ENCODE peak calls at places on chromosome 6, in nine cellular contexts. K, M, F, C, B, E, W, P and N are unnamed samples.

GRCh38 chr6:36018339-36018738 is 6.1 kb downstream of the SLC26A8 start:
- DNase-seq in K (no peak), M (no peak), F (no peak), C (no peak), B (no peak), E (no peak), W (no peak), P (no peak), N (no peak)

GRCh38 chr6:22078802-22079545 is 217.9 kb downstream of the PRL start:
- DNase-seq in K (no peak), M (peak; percentile 74), F (no peak), C (no peak), B (no peak), E (no peak), W (no peak), P (no peak), N (no peak)

GRCh38 chr6:112237644-112238043 is 16.7 kb downstream of the LAMA4 start:
- DNase-seq in K (peak; percentile 94), M (no peak), F (no peak), C (no peak), B (no peak), E (peak; percentile 42), W (no peak), P (no peak), N (no peak)

GRCh38 chr6:131107166-131107565 is 28.1 kb upstream of the AKAP7 start:
- DNase-seq in K (no peak), M (no peak), F (no peak), C (no peak), B (no peak), E (peak; percentile 45), W (no peak), P (no peak), N (peak; percentile 66)

GRCh38 chr6:2132416-2132815 is 113.0 kb downstream of the GMDS start:
- DNase-seq in K (no peak), M (no peak), F (peak; percentile 66), C (no peak), B (no peak), E (peak; percentile 24), W (no peak), P (no peak), N (peak; percentile 39)

GRCh38 chr6:149897855-149898744 is at the start of gene RAET1E:
- DNase-seq in K (no peak), M (peak; percentile 16), F (no peak), C (no peak), B (no peak), E (no peak), W (peak; percentile 47), P (no peak), N (no peak)

GRCh38 chr6:151551223-151551857 is 57.5 kb downstream of the CCDC170 start:
- DNase-seq in K (no peak), M (no peak), F (no peak), C (no peak), B (no peak), E (no peak), W (no peak), P (no peak), N (no peak)

GRCh38 chr6:69866351-69867074 is at the start of gene COL19A1:
- DNase-seq in K (no peak), M (peak; percentile 55), F (no peak), C (peak; percentile 32), B (no peak), E (peak; percentile 16), W (peak; percentile 76), P (peak; percentile 17), N (no peak)

GRCh38 chr6:33432546-33432945 is 12.7 kb downstream of the SYNGAP1 start:
- DNase-seq in K (no peak), M (no peak), F (no peak), C (no peak), B (no peak), E (no peak), W (peak; percentile 51), P (no peak), N (no peak)

GRCh38 chr6:33433001-33433559 is 13.2 kb downstream of the SYNGAP1 start:
- DNase-seq in K (no peak), M (peak; percentile 89), F (no peak), C (no peak), B (no peak), E (no peak), W (peak; percentile 62), P (no peak), N (no peak)

GRCh38 chr6:33433560-33434191 is 13.8 kb downstream of the SYNGAP1 start:
- DNase-seq in K (no peak), M (peak; percentile 66), F (no peak), C (no peak), B (no peak), E (no peak), W (no peak), P (no peak), N (no peak)

GRCh38 chr6:33430991-33431879 is 11.4 kb downstream of the SYNGAP1 start:
- DNase-seq in K (peak; percentile 93), M (peak; percentile 98), F (no peak), C (peak; percentile 83), B (peak; percentile 78), E (peak; percentile 56), W (peak; percentile 89), P (peak; percentile 57), N (no peak)

DNA sequence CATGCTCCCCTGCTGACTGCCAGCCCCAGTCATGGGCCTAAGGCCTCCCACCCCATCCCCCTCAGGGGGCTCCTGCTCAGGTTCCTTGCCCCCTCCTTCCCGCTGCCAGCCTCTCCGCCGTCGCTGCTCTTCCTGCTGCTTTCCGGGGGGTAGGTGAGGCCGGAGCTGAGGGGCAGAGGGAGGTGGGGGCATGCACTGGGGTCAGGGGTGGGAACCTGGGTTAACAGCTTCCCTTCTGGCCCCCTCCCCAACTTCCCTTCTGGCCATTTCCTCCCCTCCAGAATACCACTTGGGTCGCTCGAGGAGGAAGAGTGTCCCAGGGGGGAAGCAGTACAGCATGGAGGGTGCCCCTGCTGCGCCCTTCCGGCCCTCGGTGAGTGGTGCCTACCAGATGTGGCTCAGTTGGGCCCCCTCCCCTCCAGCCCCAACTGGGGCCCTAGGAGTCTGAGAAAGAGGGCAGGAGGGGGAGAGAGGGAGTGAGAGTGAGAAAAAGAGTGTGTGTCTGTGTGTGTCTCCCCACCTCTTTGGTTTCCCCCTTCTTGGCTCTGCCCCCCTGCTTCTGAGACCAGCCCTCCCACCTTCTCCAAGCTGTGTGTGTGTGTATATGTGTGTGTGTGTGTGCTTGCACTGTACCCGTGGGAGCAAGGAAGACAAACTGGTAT is 12.1 kb downstream of the SYNGAP1 start:
- DNase-seq in K (no peak), M (peak; percentile 39), F (no peak), C (no peak), B (no peak), E (no peak), W (peak; percentile 53), P (no peak), N (no peak)
- H3K4me3 ChIP-seq in K (no peak overlapping the region), M (no peak overlapping the region), F (no peak overlapping the region), C (peak overlapping the region; percentile 82), B (peak overlapping the region; percentile 38), E (no peak overlapping the region), W (no peak overlapping the region), P (no peak overlapping the region), N (no peak overlapping the region)

GRCh38 chr6:73519943-73520687 is 717 bp downstream of the EEF1A1 start:
- DNase-seq in K (no peak), M (peak; percentile 87), F (no peak), C (no peak), B (peak; percentile 54), E (peak; percentile 79), W (peak; percentile 93), P (peak; percentile 79), N (peak; percentile 58)

GRCh38 chr6:73515204-73516101 is 5.4 kb downstream of the EEF1A1 start:
- DNase-seq in K (no peak), M (peak; percentile 85), F (no peak), C (no peak), B (no peak), E (peak; percentile 55), W (no peak), P (no peak), N (peak; percentile 49)

GRCh38 chr6:73514746-73515110 is 6.1 kb downstream of the EEF1A1 start:
- DNase-seq in K (no peak), M (no peak), F (no peak), C (no peak), B (no peak), E (no peak), W (no peak), P (no peak), N (no peak)

GRCh38 chr6:73513496-73513854 is 7.4 kb downstream of the EEF1A1 start:
- DNase-seq in K (no peak), M (no peak), F (no peak), C (no peak), B (no peak), E (no peak), W (no peak), P (no peak), N (peak; percentile 43)

DNA sequence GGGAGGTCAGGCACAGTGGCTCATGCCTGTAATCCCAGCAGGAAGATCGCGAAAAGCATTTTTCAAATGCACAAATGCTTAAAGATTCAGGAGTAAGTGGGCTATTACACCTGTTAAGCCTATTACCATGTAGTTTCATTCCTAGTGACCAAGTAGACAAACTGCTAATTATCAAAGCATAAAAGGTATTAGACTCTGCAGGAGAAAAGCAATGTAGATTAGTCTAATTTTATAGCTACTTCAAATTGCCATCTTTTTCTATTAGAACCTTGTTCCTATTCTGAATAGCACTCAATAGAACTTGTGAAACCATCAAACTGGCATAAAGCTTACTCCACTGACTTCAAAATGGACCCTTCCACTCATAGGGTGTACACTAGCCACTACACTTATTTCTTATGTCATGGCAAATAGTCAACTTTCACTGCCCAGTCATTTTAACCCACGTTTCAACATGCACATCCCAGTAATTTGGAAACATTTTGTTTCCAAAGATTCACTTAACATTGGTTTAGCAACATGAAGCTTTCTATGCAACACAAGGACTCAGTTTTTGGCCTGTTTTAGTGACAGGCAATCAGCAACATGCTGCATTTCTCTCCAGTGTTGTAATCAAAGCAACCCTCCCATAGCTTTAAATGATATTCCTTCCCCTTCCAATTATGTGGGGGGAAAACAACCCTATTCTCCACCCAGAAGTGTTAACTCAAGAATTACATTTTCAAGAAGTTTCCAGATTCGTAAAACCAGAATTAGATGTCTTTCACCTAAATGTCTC is 3.9 kb downstream of the EEF1A1 start:
- DNase-seq in K (no peak), M (peak; percentile 25), F (no peak), C (no peak), B (no peak), E (no peak), W (no peak), P (no peak), N (no peak)
- H3K4me3 ChIP-seq in K (peak overlapping the region; percentile 31), M (peak overlapping the region; percentile 18), F (no peak overlapping the region), C (no peak overlapping the region), B (no peak overlapping the region), E (no peak overlapping the region), W (no peak overlapping the region), P (no peak overlapping the region), N (peak overlapping the region; percentile 43)

DNA sequence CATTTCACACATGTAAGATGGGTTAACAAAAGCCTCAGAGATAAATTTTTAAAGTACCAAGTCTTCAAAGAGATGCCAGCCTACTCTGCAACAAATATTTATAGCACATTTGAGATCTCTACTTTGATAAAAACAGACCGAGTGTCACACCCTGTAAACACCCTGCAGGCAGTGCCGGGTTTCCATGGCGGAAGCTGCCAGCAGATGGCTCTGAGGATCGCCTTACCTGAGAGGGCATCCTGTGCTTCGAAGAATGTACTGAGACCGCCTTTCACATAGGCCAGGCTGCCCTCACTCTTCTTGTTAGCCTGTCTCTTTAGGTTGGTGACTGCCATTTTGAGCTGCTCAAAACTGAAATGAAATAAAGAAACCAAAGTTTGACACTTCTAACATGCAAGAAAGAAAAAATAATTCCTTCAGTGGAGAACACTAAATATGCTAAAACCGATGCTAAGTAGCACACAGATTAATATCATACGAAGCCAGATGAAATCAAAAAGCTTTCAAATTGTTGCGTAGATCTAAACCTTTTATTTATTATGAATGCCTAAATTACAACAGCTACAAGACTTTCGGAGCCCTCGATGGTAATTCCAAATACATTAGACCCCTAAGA is 39.3 kb downstream of the HUS1B start:
- DNase-seq in K (no peak), M (peak; percentile 65), F (no peak), C (no peak), B (no peak), E (no peak), W (no peak), P (no peak), N (peak; percentile 52)
- H3K4me3 ChIP-seq in K (no peak overlapping the region), M (no peak overlapping the region), F (no peak overlapping the region), C (no peak overlapping the region), B (no peak overlapping the region), E (no peak overlapping the region), W (no peak overlapping the region), P (no peak overlapping the region), N (no peak overlapping the region)

GRCh38 chr6:31307669-31308049 is 35.8 kb upstream of the HLA-C start:
- DNase-seq in K (no peak), M (no peak), F (no peak), C (no peak), B (no peak), E (no peak), W (no peak), P (no peak), N (no peak)

GRCh38 chr6:31308845-31309175 is 36.9 kb upstream of the HLA-C start:
- DNase-seq in K (no peak), M (no peak), F (no peak), C (no peak), B (no peak), E (no peak), W (no peak), P (no peak), N (no peak)

GRCh38 chr6:31305674-31306219 is 33.9 kb upstream of the HLA-C start:
- DNase-seq in K (no peak), M (no peak), F (no peak), C (no peak), B (no peak), E (no peak), W (no peak), P (no peak), N (no peak)

GRCh38 chr6:31304683-31305082 is 32.8 kb upstream of the HLA-C start:
- DNase-seq in K (no peak), M (no peak), F (no peak), C (no peak), B (no peak), E (no peak), W (no peak), P (no peak), N (no peak)

DNA sequence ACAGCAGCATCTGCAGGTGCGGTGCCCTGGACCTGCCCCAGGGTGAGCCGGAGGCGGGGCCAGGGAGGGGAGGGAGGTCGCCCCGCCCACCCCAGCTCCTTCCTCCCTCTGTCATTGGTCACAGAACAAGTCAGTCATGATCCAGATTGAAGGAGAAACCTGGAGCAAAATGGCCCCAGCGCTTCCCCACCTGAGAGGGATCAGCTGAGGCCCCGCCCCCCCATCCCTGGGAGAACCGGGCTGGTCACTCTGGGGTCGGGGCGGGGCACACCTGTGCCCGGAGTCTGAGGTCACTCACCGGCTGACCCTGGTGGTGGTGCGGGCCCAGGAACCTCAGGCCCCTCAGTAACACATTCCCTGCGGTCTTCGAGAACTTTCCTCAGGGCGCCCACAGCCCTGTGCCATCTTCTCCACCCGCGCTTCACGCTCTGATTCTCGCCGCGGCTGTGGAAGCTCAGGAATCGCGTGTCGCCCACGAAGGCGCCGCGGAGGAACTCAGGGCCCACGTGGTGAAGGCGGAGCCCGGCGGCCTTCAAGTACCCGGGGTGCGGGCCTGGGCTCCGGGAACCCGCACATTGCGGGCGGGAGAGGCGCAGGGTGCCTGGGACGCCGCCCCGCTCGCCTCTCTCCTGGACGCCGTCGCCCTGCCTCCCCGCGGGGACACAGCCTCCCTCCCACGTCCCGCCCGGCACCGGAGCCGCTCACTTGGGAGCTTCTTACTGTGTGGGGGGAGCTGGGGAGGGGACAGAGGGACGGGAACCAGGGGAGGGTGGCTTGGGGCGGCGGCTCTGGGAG is 36.4 kb upstream of the HLA-C start:
- DNase-seq in K (no peak), M (peak; percentile 86), F (no peak), C (no peak), B (peak; percentile 48), E (peak; percentile 20), W (peak; percentile 77), P (peak; percentile 23), N (peak; percentile 67)
- H3K4me3 ChIP-seq in K (peak overlapping the region; percentile 53), M (no peak overlapping the region), F (no peak overlapping the region), C (peak overlapping the region; percentile 61), B (peak overlapping the region; percentile 74), E (no peak overlapping the region), W (no peak overlapping the region), P (no peak overlapping the region), N (no peak overlapping the region)